ENCODE peak calls at places on chromosomes 16 and 17, in eight cellular contexts. One of them, this sample, is unnamed.

GRCh38 chr17:77957215-77957868 is 1.2 kb upstream of the TNRC6C start:
- DNase-seq in astrocyte of the cerebellum: no peak
- DNase-seq in prostate gland: no peak
- DNase-seq in psoas muscle: no peak
- DNase-seq in fibroblast of the aortic adventitia: peak
- DNase-seq in GM12865: no peak
- DNase-seq in effector memory CD4-positive, alpha-beta T cell: no peak
- DNase-seq in tibial artery: no peak
- DNase-seq in this sample: no peak

GRCh38 chr16:84526794-84527485 is 22.5 kb upstream of the MEAK7 start:
- DNase-seq in fibroblast of the aortic adventitia: peak
- DNase-seq in effector memory CD4-positive, alpha-beta T cell: no peak
- DNase-seq in astrocyte of the cerebellum: peak
- DNase-seq in psoas muscle: peak
- DNase-seq in prostate gland: peak
- DNase-seq in GM12865: no peak
- DNase-seq in tibial artery: peak
- DNase-seq in this sample: no peak

GRCh38 chr17:2397247-2398171 is 3.4 kb downstream of the MNT start:
- DNase-seq in tibial artery: no peak
- DNase-seq in astrocyte of the cerebellum: no peak
- DNase-seq in GM12865: no peak
- DNase-seq in effector memory CD4-positive, alpha-beta T cell: no peak
- DNase-seq in fibroblast of the aortic adventitia: no peak
- DNase-seq in psoas muscle: no peak
- DNase-seq in prostate gland: no peak
- DNase-seq in this sample: no peak

GRCh38 chr17:13600475-13601316 is 1.0 kb downstream of the HS3ST3A1 start:
- DNase-seq in fibroblast of the aortic adventitia: no peak
- DNase-seq in GM12865: no peak
- DNase-seq in effector memory CD4-positive, alpha-beta T cell: no peak
- DNase-seq in psoas muscle: no peak
- DNase-seq in prostate gland: no peak
- DNase-seq in astrocyte of the cerebellum: no peak
- DNase-seq in tibial artery: no peak
- DNase-seq in this sample: no peak

GRCh38 chr16:65394306-65394705 is 272.4 kb upstream of the CDH11 start:
- DNase-seq in psoas muscle: no peak
- DNase-seq in astrocyte of the cerebellum: no peak
- DNase-seq in prostate gland: no peak
- DNase-seq in fibroblast of the aortic adventitia: no peak
- DNase-seq in GM12865: no peak
- DNase-seq in tibial artery: no peak
- DNase-seq in effector memory CD4-positive, alpha-beta T cell: no peak
- DNase-seq in this sample: peak

GRCh38 chr17:14575349-14575966 is 274.6 kb downstream of the HS3ST3B1 start:
- DNase-seq in GM12865: no peak
- DNase-seq in psoas muscle: no peak
- DNase-seq in tibial artery: no peak
- DNase-seq in effector memory CD4-positive, alpha-beta T cell: no peak
- DNase-seq in astrocyte of the cerebellum: no peak
- DNase-seq in fibroblast of the aortic adventitia: no peak
- DNase-seq in prostate gland: no peak
- DNase-seq in this sample: no peak

GRCh38 chr16:53534206-53534605 is 31.2 kb upstream of the AKTIP start:
- DNase-seq in prostate gland: no peak
- DNase-seq in effector memory CD4-positive, alpha-beta T cell: no peak
- DNase-seq in GM12865: no peak
- DNase-seq in fibroblast of the aortic adventitia: no peak
- DNase-seq in psoas muscle: no peak
- DNase-seq in astrocyte of the cerebellum: no peak
- DNase-seq in tibial artery: no peak
- DNase-seq in this sample: no peak

GRCh38 chr17:9768381-9768934 is 22.9 kb downstream of the DHRS7C start:
- DNase-seq in fibroblast of the aortic adventitia: peak
- DNase-seq in astrocyte of the cerebellum: peak
- DNase-seq in effector memory CD4-positive, alpha-beta T cell: no peak
- DNase-seq in tibial artery: no peak
- DNase-seq in psoas muscle: no peak
- DNase-seq in prostate gland: no peak
- DNase-seq in GM12865: peak
- DNase-seq in this sample: no peak

GRCh38 chr16:15502041-15502725 is 67.8 kb downstream of the BMERB1 start:
- DNase-seq in fibroblast of the aortic adventitia: peak
- DNase-seq in effector memory CD4-positive, alpha-beta T cell: no peak
- DNase-seq in GM12865: no peak
- DNase-seq in astrocyte of the cerebellum: peak
- DNase-seq in tibial artery: no peak
- DNase-seq in prostate gland: no peak
- DNase-seq in psoas muscle: no peak
- DNase-seq in this sample: peak

GRCh38 chr17:17494499-17495447 is 1.4 kb downstream of the RASD1 start:
- DNase-seq in GM12865: peak
- DNase-seq in fibroblast of the aortic adventitia: no peak
- DNase-seq in tibial artery: peak
- DNase-seq in astrocyte of the cerebellum: no peak
- DNase-seq in prostate gland: peak
- DNase-seq in psoas muscle: peak
- DNase-seq in effector memory CD4-positive, alpha-beta T cell: no peak
- DNase-seq in this sample: no peak

GRCh38 chr16:84507011-84507982 is 2.8 kb upstream of the MEAK7 start:
- DNase-seq in astrocyte of the cerebellum: no peak
- DNase-seq in tibial artery: no peak
- DNase-seq in effector memory CD4-positive, alpha-beta T cell: no peak
- DNase-seq in prostate gland: no peak
- DNase-seq in fibroblast of the aortic adventitia: no peak
- DNase-seq in GM12865: peak
- DNase-seq in psoas muscle: peak
- DNase-seq in this sample: no peak

GRCh38 chr16:49858200-49859129 is 2.6 kb upstream of the ZNF423 start:
- DNase-seq in effector memory CD4-positive, alpha-beta T cell: no peak
- DNase-seq in fibroblast of the aortic adventitia: no peak
- DNase-seq in GM12865: peak
- DNase-seq in prostate gland: no peak
- DNase-seq in tibial artery: peak
- DNase-seq in astrocyte of the cerebellum: no peak
- DNase-seq in psoas muscle: peak
- DNase-seq in this sample: peak

GRCh38 chr16:4370570-4371480 is 823 bp upstream of the VASN start:
- DNase-seq in prostate gland: no peak
- DNase-seq in psoas muscle: peak
- DNase-seq in effector memory CD4-positive, alpha-beta T cell: no peak
- DNase-seq in astrocyte of the cerebellum: peak
- DNase-seq in fibroblast of the aortic adventitia: peak
- DNase-seq in GM12865: no peak
- DNase-seq in tibial artery: peak
- DNase-seq in this sample: peak

GRCh38 chr17:47810200-47810821 is 11.3 kb downstream of the OSBPL7 start:
- DNase-seq in effector memory CD4-positive, alpha-beta T cell: no peak
- DNase-seq in psoas muscle: no peak
- DNase-seq in fibroblast of the aortic adventitia: peak
- DNase-seq in tibial artery: no peak
- DNase-seq in astrocyte of the cerebellum: peak
- DNase-seq in GM12865: no peak
- DNase-seq in prostate gland: no peak
- DNase-seq in this sample: peak

GRCh38 chr17:13735444-13735843 is 133.7 kb upstream of the HS3ST3A1 start:
- DNase-seq in effector memory CD4-positive, alpha-beta T cell: no peak
- DNase-seq in astrocyte of the cerebellum: no peak
- DNase-seq in fibroblast of the aortic adventitia: no peak
- DNase-seq in psoas muscle: no peak
- DNase-seq in tibial artery: no peak
- DNase-seq in GM12865: no peak
- DNase-seq in prostate gland: no peak
- DNase-seq in this sample: no peak

GRCh38 chr16:54934536-54935410 is 4.1 kb downstream of the IRX5 start:
- DNase-seq in astrocyte of the cerebellum: no peak
- DNase-seq in effector memory CD4-positive, alpha-beta T cell: no peak
- DNase-seq in psoas muscle: peak
- DNase-seq in tibial artery: no peak
- DNase-seq in prostate gland: peak
- DNase-seq in fibroblast of the aortic adventitia: peak
- DNase-seq in GM12865: no peak
- DNase-seq in this sample: no peak

GRCh38 chr16:54931041-54931756 is 534 bp downstream of the IRX5 start:
- DNase-seq in psoas muscle: peak
- DNase-seq in astrocyte of the cerebellum: no peak
- DNase-seq in effector memory CD4-positive, alpha-beta T cell: no peak
- DNase-seq in fibroblast of the aortic adventitia: peak
- DNase-seq in prostate gland: no peak
- DNase-seq in GM12865: no peak
- DNase-seq in tibial artery: no peak
- DNase-seq in this sample: no peak

GRCh38 chr16:54931757-54932660 is 1.3 kb downstream of the IRX5 start:
- DNase-seq in effector memory CD4-positive, alpha-beta T cell: no peak
- DNase-seq in astrocyte of the cerebellum: no peak
- DNase-seq in fibroblast of the aortic adventitia: peak
- DNase-seq in tibial artery: no peak
- DNase-seq in psoas muscle: peak
- DNase-seq in prostate gland: no peak
- DNase-seq in GM12865: no peak
- DNase-seq in this sample: no peak

GRCh38 chr16:54933281-54934150 is 2.9 kb downstream of the IRX5 start:
- DNase-seq in fibroblast of the aortic adventitia: no peak
- DNase-seq in psoas muscle: peak
- DNase-seq in tibial artery: no peak
- DNase-seq in prostate gland: no peak
- DNase-seq in effector memory CD4-positive, alpha-beta T cell: no peak
- DNase-seq in astrocyte of the cerebellum: no peak
- DNase-seq in GM12865: no peak
- DNase-seq in this sample: no peak

DNA sequence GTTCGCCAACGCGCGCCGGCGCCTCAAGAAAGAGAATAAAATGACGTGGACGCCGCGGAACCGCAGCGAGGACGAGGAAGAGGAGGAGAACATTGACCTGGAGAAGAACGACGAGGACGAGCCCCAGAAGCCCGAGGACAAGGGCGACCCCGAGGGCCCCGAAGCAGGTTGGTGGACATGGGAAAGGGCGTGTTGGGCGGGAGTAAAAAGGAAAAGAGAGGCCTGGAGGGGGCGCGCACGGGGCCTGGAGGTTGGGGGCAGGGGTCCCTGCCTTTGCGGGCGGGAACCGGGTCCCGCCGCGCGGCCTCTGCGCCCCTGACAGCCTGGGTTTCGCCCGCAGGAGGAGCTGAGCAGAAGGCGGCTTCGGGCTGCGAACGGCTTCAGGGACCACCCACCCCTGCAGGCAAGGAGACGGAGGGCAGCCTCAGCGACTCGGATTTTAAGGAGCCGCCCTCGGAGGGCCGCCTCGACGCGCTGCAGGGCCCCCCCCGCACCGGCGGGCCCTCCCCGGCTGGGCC is 2.1 kb downstream of the IRX5 start:
- DNase-seq in GM12865: no peak
- DNase-seq in prostate gland: no peak
- DNase-seq in fibroblast of the aortic adventitia: no peak
- DNase-seq in tibial artery: no peak
- DNase-seq in effector memory CD4-positive, alpha-beta T cell: no peak
- DNase-seq in astrocyte of the cerebellum: no peak
- DNase-seq in psoas muscle: peak
- DNase-seq in this sample: no peak
- H3K4me3 ChIP-seq in GM12865: no peak
- H3K4me3 ChIP-seq in prostate gland: peak
- H3K4me3 ChIP-seq in fibroblast of the aortic adventitia: peak
- H3K4me3 ChIP-seq in tibial artery: peak
- H3K4me3 ChIP-seq in effector memory CD4-positive, alpha-beta T cell: no peak
- H3K4me3 ChIP-seq in astrocyte of the cerebellum: peak
- H3K4me3 ChIP-seq in psoas muscle: peak
- H3K4me3 ChIP-seq in this sample: peak

DNA sequence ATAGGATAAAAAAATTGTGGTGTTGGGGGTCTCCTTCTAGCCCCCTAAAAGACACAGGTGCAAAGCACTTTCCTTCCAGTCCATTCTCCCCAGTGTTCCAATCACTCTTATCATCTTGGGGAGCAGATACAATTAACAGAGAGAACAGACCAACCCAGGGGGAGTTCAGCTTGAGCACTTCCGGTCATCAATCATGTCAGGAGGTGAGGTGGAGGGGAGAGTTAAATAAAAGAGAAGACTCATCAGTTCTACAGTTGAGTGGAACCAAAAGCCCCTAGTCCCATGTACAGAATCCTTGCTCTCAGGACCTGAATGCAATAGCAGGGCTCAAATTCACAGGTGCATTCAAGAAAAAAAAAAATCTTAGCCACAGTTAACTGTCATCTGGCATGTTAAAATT is 122.3 kb downstream of the DYNLRB2 start:
- DNase-seq in GM12865: peak
- DNase-seq in psoas muscle: no peak
- DNase-seq in prostate gland: no peak
- DNase-seq in astrocyte of the cerebellum: no peak
- DNase-seq in effector memory CD4-positive, alpha-beta T cell: no peak
- DNase-seq in fibroblast of the aortic adventitia: no peak
- DNase-seq in tibial artery: no peak
- DNase-seq in this sample: no peak
- H3K4me3 ChIP-seq in GM12865: no peak
- H3K4me3 ChIP-seq in psoas muscle: no peak
- H3K4me3 ChIP-seq in prostate gland: no peak
- H3K4me3 ChIP-seq in astrocyte of the cerebellum: no peak
- H3K4me3 ChIP-seq in effector memory CD4-positive, alpha-beta T cell: no peak
- H3K4me3 ChIP-seq in fibroblast of the aortic adventitia: no peak
- H3K4me3 ChIP-seq in tibial artery: no peak
- H3K4me3 ChIP-seq in this sample: no peak

DNA sequence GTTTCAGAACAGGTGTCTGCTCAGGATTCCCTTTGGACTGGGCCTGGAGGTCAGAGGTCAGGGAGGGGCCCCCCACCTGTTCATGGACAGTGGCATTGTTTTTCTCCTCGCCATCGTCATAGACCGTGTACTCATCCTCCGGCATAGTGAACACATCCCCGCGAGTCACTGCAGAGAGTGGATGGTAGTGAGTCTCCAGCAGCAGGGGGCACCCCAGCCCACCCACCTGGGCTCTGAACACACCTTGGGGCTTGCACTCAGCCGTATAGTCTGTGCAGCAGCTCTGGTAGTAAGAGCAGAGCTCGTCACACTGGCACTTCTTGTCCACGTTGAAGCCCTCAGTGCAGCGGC is 448 bp downstream of the VTN start:
- DNase-seq in GM12865: no peak
- DNase-seq in psoas muscle: no peak
- DNase-seq in astrocyte of the cerebellum: no peak
- DNase-seq in tibial artery: no peak
- DNase-seq in prostate gland: no peak
- DNase-seq in effector memory CD4-positive, alpha-beta T cell: no peak
- DNase-seq in fibroblast of the aortic adventitia: no peak
- DNase-seq in this sample: no peak
- H3K4me3 ChIP-seq in GM12865: no peak
- H3K4me3 ChIP-seq in psoas muscle: no peak
- H3K4me3 ChIP-seq in astrocyte of the cerebellum: no peak
- H3K4me3 ChIP-seq in tibial artery: no peak
- H3K4me3 ChIP-seq in prostate gland: no peak
- H3K4me3 ChIP-seq in effector memory CD4-positive, alpha-beta T cell: no peak
- H3K4me3 ChIP-seq in fibroblast of the aortic adventitia: no peak
- H3K4me3 ChIP-seq in this sample: no peak

DNA sequence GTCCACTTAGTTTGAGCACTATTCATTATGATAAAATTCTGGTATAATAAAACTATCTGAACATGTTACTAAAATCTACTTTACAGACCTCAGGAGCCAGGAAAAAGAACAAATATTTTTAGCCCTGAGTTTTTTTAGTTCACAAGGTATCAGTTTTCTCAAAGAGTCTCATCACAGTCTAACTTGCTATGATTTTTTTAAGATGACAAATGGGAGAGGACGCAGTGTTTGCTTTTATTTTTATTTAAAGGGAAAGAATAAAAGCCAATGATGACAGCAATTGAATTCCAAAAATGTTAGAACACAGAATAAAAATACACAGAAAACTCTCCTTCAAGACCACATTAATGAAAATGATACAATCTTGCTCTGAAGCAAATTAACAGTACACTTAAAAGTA is 7.4 kb downstream of the MED13 start:
- DNase-seq in prostate gland: no peak
- DNase-seq in astrocyte of the cerebellum: no peak
- DNase-seq in effector memory CD4-positive, alpha-beta T cell: no peak
- DNase-seq in psoas muscle: no peak
- DNase-seq in tibial artery: no peak
- DNase-seq in GM12865: no peak
- DNase-seq in fibroblast of the aortic adventitia: no peak
- DNase-seq in this sample: no peak
- H3K4me3 ChIP-seq in prostate gland: no peak
- H3K4me3 ChIP-seq in astrocyte of the cerebellum: no peak
- H3K4me3 ChIP-seq in effector memory CD4-positive, alpha-beta T cell: no peak
- H3K4me3 ChIP-seq in psoas muscle: peak
- H3K4me3 ChIP-seq in tibial artery: no peak
- H3K4me3 ChIP-seq in GM12865: no peak
- H3K4me3 ChIP-seq in fibroblast of the aortic adventitia: no peak
- H3K4me3 ChIP-seq in this sample: no peak